ENCODE peak calls at places on chromosomes 2 and 18, in four cellular contexts. One of them, this sample, is unnamed.

GRCh38 chr2:200311139-200311538 is 4.6 kb downstream of the SPATS2L start:
- DNase-seq in K562: no peak
- DNase-seq in HepG2: no peak
- DNase-seq in GM12878: no peak
- DNase-seq in this sample: no peak

GRCh38 chr18:58863539-58864145 is 1.0 kb upstream of the ZNF532 start:
- DNase-seq in K562: no peak
- DNase-seq in HepG2: no peak
- DNase-seq in GM12878: no peak
- DNase-seq in this sample: peak

GRCh38 chr18:50286391-50287027 is 983 bp downstream of the CXXC1 start:
- DNase-seq in K562: peak
- DNase-seq in HepG2: no peak
- DNase-seq in GM12878: no peak
- DNase-seq in this sample: no peak

GRCh38 chr18:24054130-24054529 is 39.6 kb downstream of the TTC39C start:
- DNase-seq in K562: no peak
- DNase-seq in HepG2: no peak
- DNase-seq in GM12878: no peak
- DNase-seq in this sample: no peak

GRCh38 chr2:38279201-38279600 is 97.9 kb downstream of the ATL2 start:
- DNase-seq in K562: no peak
- DNase-seq in HepG2: no peak
- DNase-seq in GM12878: no peak
- DNase-seq in this sample: no peak

GRCh38 chr2:230694241-230694640 is 18.4 kb upstream of the CAB39 start:
- DNase-seq in K562: no peak
- DNase-seq in HepG2: no peak
- DNase-seq in GM12878: no peak
- DNase-seq in this sample: no peak

GRCh38 chr18:79488311-79489047 is 92.7 kb downstream of the NFATC1 start:
- DNase-seq in K562: no peak
- DNase-seq in HepG2: no peak
- DNase-seq in GM12878: no peak
- DNase-seq in this sample: no peak

GRCh38 chr18:48824231-48824970 is 126.4 kb downstream of the SMAD7 start:
- DNase-seq in K562: no peak
- DNase-seq in HepG2: no peak
- DNase-seq in GM12878: no peak
- DNase-seq in this sample: no peak

GRCh38 chr2:222433381-222434173 is 9.2 kb downstream of the SGPP2 start:
- DNase-seq in K562: no peak
- DNase-seq in HepG2: no peak
- DNase-seq in GM12878: no peak
- DNase-seq in this sample: no peak

GRCh38 chr2:237389831-237390230 is 24.1 kb downstream of the COL6A3 start:
- DNase-seq in K562: no peak
- DNase-seq in HepG2: no peak
- DNase-seq in GM12878: no peak
- DNase-seq in this sample: no peak

GRCh38 chr18:25467226-25468065 is 115.5 kb upstream of the ZNF521 start:
- DNase-seq in K562: no peak
- DNase-seq in HepG2: no peak
- DNase-seq in GM12878: no peak
- DNase-seq in this sample: no peak

GRCh38 chr2:224754129-224754528 is 38.0 kb upstream of the CCDC195 start:
- DNase-seq in K562: no peak
- DNase-seq in HepG2: no peak
- DNase-seq in GM12878: no peak
- DNase-seq in this sample: no peak
- TF ChIP-seq CEBPB in K562: no peak
- TF ChIP-seq CEBPB in HepG2: no peak
- TF ChIP-seq CEBPB in GM12878: no peak
- TF ChIP-seq CEBPB in this sample: no peak

GRCh38 chr2:42886921-42887320 is 94.5 kb upstream of the HAAO start:
- DNase-seq in K562: no peak
- DNase-seq in HepG2: no peak
- DNase-seq in GM12878: no peak
- DNase-seq in this sample: no peak

GRCh38 chr2:42888321-42888720 is 95.9 kb upstream of the HAAO start:
- DNase-seq in K562: no peak
- DNase-seq in HepG2: no peak
- DNase-seq in GM12878: no peak
- DNase-seq in this sample: no peak

GRCh38 chr2:42893047-42893758 is 100.8 kb upstream of the HAAO start:
- DNase-seq in K562: no peak
- DNase-seq in HepG2: peak
- DNase-seq in GM12878: no peak
- DNase-seq in this sample: no peak

GRCh38 chr2:42888846-42889245 is 96.5 kb upstream of the HAAO start:
- DNase-seq in K562: no peak
- DNase-seq in HepG2: no peak
- DNase-seq in GM12878: no peak
- DNase-seq in this sample: no peak
- TF ChIP-seq ESRRA in K562: no peak
- TF ChIP-seq ESRRA in HepG2: no peak
- TF ChIP-seq ESRRA in GM12878: no peak
- TF ChIP-seq ESRRA in this sample: no peak

DNA sequence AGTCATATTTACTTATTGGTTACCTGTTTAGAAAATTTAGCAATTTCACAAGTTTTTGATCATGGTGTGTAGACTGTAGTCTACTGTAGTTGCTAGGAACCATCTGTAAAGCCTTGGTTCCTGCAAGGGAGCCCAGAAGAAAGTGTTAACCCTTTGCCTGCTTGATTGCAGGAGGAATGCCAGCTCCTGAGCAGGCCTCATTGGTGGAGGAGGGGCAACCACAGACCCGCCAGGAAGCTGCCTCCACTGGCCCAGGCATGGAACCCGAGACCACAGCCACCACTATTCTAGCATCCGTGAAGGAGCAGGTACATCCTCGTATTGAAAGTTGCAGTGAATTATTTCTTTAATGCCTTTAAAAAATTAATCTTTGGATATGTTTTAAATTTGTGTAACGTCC is 76.3 kb downstream of the PKP4 start:
- DNase-seq in K562: no peak
- DNase-seq in HepG2: no peak
- DNase-seq in GM12878: no peak
- DNase-seq in this sample: no peak
- TF ChIP-seq CEBPB in K562: no peak
- TF ChIP-seq CEBPB in HepG2: no peak
- TF ChIP-seq CEBPB in GM12878: no peak
- TF ChIP-seq CEBPB in this sample: no peak

DNA sequence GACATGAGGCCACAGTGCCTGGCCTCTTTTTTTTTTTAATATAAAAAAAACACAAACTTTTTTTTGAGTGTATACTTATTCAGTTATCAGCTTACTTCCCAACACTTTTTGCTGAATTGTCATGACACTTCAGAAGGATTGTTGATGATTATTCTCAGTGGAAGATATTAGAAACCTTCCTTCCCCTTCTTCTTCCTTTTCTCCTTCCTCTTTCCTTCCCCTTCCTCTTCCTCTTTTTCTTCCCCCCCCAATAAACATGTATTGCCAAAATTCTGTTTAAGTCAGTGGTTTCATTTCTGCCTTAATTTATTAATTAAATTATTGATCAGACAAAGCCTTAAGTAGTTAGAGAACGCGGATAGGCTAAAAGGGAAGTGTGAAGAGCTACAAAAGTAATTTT is 2.5 kb downstream of the PIKFYVE start:
- DNase-seq in K562: no peak
- DNase-seq in HepG2: no peak
- DNase-seq in GM12878: no peak
- DNase-seq in this sample: no peak
- TF ChIP-seq ESRRA in K562: no peak
- TF ChIP-seq ESRRA in HepG2: no peak
- TF ChIP-seq ESRRA in GM12878: no peak
- TF ChIP-seq ESRRA in this sample: no peak

GRCh38 chr2:54342603-54343002 is 86.6 kb upstream of the TSPYL6 start:
- DNase-seq in K562: no peak
- DNase-seq in HepG2: no peak
- DNase-seq in GM12878: no peak
- DNase-seq in this sample: no peak

GRCh38 chr2:54336136-54336976 is 80.3 kb upstream of the TSPYL6 start:
- DNase-seq in K562: no peak
- DNase-seq in HepG2: no peak
- DNase-seq in GM12878: no peak
- DNase-seq in this sample: no peak

GRCh38 chr2:54347622-54348021 is 91.6 kb upstream of the TSPYL6 start:
- DNase-seq in K562: no peak
- DNase-seq in HepG2: no peak
- DNase-seq in GM12878: no peak
- DNase-seq in this sample: no peak

GRCh38 chr2:54336977-54337255 is 80.9 kb upstream of the TSPYL6 start:
- DNase-seq in K562: no peak
- DNase-seq in HepG2: no peak
- DNase-seq in GM12878: no peak
- DNase-seq in this sample: no peak

GRCh38 chr2:54341656-54342055 is 85.6 kb upstream of the TSPYL6 start:
- DNase-seq in K562: no peak
- DNase-seq in HepG2: no peak
- DNase-seq in GM12878: no peak
- DNase-seq in this sample: no peak
- TF ChIP-seq CEBPB in K562: no peak
- TF ChIP-seq CEBPB in HepG2: no peak
- TF ChIP-seq CEBPB in GM12878: no peak
- TF ChIP-seq CEBPB in this sample: no peak

GRCh38 chr2:168371273-168371992 is 84.6 kb upstream of the CERS6 start:
- DNase-seq in K562: no peak
- DNase-seq in HepG2: no peak
- DNase-seq in GM12878: no peak
- DNase-seq in this sample: no peak
- TF ChIP-seq ESRRA in K562: no peak
- TF ChIP-seq ESRRA in HepG2: no peak
- TF ChIP-seq ESRRA in GM12878: no peak
- TF ChIP-seq ESRRA in this sample: no peak

GRCh38 chr2:173571887-173572680 is 217.4 kb downstream of the CDCA7 start:
- DNase-seq in K562: no peak
- DNase-seq in HepG2: no peak
- DNase-seq in GM12878: no peak
- DNase-seq in this sample: no peak

GRCh38 chr2:173574304-173574703 is 219.6 kb downstream of the CDCA7 start:
- DNase-seq in K562: no peak
- DNase-seq in HepG2: no peak
- DNase-seq in GM12878: no peak
- DNase-seq in this sample: no peak

GRCh38 chr2:173572848-173573247 is 218.2 kb downstream of the CDCA7 start:
- DNase-seq in K562: no peak
- DNase-seq in HepG2: no peak
- DNase-seq in GM12878: no peak
- DNase-seq in this sample: no peak

GRCh38 chr2:173568054-173568453 is 213.4 kb downstream of the CDCA7 start:
- DNase-seq in K562: peak
- DNase-seq in HepG2: peak
- DNase-seq in GM12878: no peak
- DNase-seq in this sample: peak

DNA sequence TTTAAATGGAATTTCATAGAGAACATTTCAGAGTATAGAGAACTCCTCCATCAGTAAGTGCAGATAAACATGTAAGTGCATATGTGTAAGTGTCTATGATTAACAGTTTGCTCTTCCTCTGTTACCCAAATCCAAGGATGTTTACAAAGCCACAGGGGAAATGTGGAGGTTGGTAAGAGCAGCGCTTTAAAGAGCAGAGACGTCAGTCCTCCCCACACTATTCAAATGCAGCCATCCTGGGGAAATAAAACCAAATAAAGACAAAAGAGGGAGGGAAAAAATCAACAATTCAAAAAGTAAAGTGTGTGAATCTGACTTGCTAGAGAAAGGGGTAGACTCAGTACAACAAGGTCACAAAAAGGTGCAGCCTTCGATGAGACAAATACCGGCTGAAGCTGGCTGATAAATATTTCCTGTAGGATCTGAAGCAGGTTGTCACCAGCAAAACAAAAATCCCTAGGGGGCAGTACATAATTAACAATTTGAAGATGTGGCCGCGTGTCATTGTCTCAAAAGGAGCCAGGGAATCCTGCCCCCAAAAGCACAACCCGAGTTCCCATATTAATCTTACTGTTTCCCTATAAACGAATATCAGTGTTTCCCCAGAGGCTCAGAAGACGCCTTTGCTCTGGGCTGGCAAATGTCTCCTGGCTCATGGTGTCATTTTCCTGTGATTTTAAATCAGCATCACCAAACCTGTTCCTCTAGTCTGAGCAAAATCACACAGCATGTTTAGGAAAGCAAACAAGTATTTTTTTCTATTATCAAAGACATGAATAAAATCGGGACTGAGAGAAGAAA is 216.5 kb downstream of the CDCA7 start:
- DNase-seq in K562: peak
- DNase-seq in HepG2: peak
- DNase-seq in GM12878: no peak
- DNase-seq in this sample: peak
- TF ChIP-seq CEBPB in K562: no peak
- TF ChIP-seq CEBPB in HepG2: no peak
- TF ChIP-seq CEBPB in GM12878: no peak
- TF ChIP-seq CEBPB in this sample: no peak

GRCh38 chr2:70659551-70659950 is 105.9 kb upstream of the TGFA start:
- DNase-seq in K562: no peak
- DNase-seq in HepG2: no peak
- DNase-seq in GM12878: no peak
- DNase-seq in this sample: no peak
- TF ChIP-seq ESRRA in K562: no peak
- TF ChIP-seq ESRRA in HepG2: no peak
- TF ChIP-seq ESRRA in GM12878: no peak
- TF ChIP-seq ESRRA in this sample: no peak

DNA sequence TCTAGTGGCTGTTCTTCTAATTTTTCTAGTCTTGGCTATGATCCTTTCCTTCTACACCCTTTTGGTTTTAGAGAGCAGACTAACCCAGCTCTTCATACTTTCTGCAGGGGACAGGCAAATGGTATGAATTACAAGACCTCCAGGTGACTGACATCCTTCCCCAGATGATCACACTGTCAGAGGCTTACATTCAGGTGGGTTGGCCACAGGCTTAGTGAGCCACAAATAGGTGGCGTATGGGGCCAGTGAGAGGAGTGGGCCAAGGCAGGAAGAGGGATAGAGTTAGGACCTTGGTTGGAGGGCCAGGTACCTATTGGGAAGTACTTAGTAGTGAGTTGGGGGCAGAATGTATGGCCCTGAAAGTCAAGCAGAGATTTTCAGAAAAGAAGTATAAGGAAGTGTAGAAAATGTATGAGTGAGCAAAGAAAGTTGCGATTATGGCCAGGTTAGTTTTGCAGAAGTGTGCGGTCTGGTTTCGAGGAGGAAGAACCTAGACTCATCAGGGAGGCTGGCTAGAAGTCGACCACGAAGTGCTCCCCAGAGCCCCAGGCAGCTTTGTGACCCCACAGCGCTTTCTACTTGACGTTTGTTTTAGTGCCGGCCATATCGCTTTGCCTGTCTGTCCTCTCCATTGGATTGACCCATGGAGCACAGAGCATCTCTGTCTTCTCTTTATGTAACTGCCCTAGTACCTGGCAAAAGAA is 20.0 kb downstream of the SFTPB start:
- DNase-seq in K562: no peak
- DNase-seq in HepG2: no peak
- DNase-seq in GM12878: peak
- DNase-seq in this sample: no peak
- TF ChIP-seq CEBPB in K562: no peak
- TF ChIP-seq CEBPB in HepG2: no peak
- TF ChIP-seq CEBPB in GM12878: no peak
- TF ChIP-seq CEBPB in this sample: no peak